ENCODE peak calls at places on chromosomes 12 and 14, in five cellular contexts. One of them, this sample, is unnamed.
A peak's percentile ranks its signal among the peaks of the same experiment; 100 is the strongest.

GRCh38 chr14:29376251-29376650 is 551.4 kb downstream of the PRKD1 start:
- DNase-seq in H1: no peak
- DNase-seq in A549: no peak
- DNase-seq in HepG2: no peak
- DNase-seq in GM12878: no peak
- DNase-seq in this sample: no peak

GRCh38 chr12:80216890-80217559 is 117.7 kb downstream of the OTOGL start:
- DNase-seq in GM12878: peak; percentile 39
- DNase-seq in HepG2: no peak
- DNase-seq in A549: no peak
- DNase-seq in H1: no peak
- DNase-seq in this sample: no peak

GRCh38 chr14:79467837-79468236 is 743.5 kb downstream of the DIO2 start:
- DNase-seq in A549: no peak
- DNase-seq in GM12878: no peak
- DNase-seq in H1: no peak
- DNase-seq in HepG2: no peak
- DNase-seq in this sample: no peak

GRCh38 chr12:132199526-132200319 is 55.5 kb downstream of the NOC4L start:
- DNase-seq in A549: no peak
- DNase-seq in GM12878: no peak
- DNase-seq in H1: no peak
- DNase-seq in HepG2: no peak
- DNase-seq in this sample: no peak

GRCh38 chr12:49019435-49020317 is 1.1 kb upstream of the PRKAG1 start:
- DNase-seq in H1: no peak
- DNase-seq in HepG2: peak; percentile 39
- DNase-seq in A549: peak; percentile 92
- DNase-seq in GM12878: no peak
- DNase-seq in this sample: peak; percentile 67

GRCh38 chr14:59013672-59014298 is 174.7 kb upstream of the DAAM1 start:
- DNase-seq in HepG2: peak; percentile 66
- DNase-seq in GM12878: no peak
- DNase-seq in H1: no peak
- DNase-seq in A549: no peak
- DNase-seq in this sample: no peak

GRCh38 chr14:52835122-52835903 is 43.9 kb upstream of the GNPNAT1 start:
- DNase-seq in GM12878: no peak
- DNase-seq in A549: peak; percentile 66
- DNase-seq in H1: no peak
- DNase-seq in HepG2: no peak
- DNase-seq in this sample: no peak

GRCh38 chr14:105933238-105933637 is 406.9 kb downstream of the TMEM121 start:
- DNase-seq in H1: no peak
- DNase-seq in GM12878: no peak
- DNase-seq in A549: no peak
- DNase-seq in HepG2: no peak
- DNase-seq in this sample: no peak

GRCh38 chr12:111643428-111643826 is 42.3 kb downstream of the BRAP start:
- DNase-seq in H1: no peak
- DNase-seq in HepG2: no peak
- DNase-seq in GM12878: no peak
- DNase-seq in A549: no peak
- DNase-seq in this sample: no peak

GRCh38 chr14:88831285-88831684 is 6.8 kb downstream of the TTC8 start:
- DNase-seq in GM12878: no peak
- DNase-seq in HepG2: no peak
- DNase-seq in A549: no peak
- DNase-seq in H1: no peak
- DNase-seq in this sample: no peak

GRCh38 chr12:127819066-127819465 is 447.9 kb upstream of the TMEM132C start:
- DNase-seq in HepG2: no peak
- DNase-seq in GM12878: no peak
- DNase-seq in H1: no peak
- DNase-seq in A549: no peak
- DNase-seq in this sample: no peak

GRCh38 chr12:54390176-54390667 is 5.7 kb upstream of the ZNF385A start:
- DNase-seq in GM12878: no peak
- DNase-seq in HepG2: no peak
- DNase-seq in A549: no peak
- DNase-seq in H1: no peak
- DNase-seq in this sample: peak; percentile 74

GRCh38 chr14:104108570-104109060 is 23.1 kb downstream of the ASPG start:
- DNase-seq in H1: no peak
- DNase-seq in HepG2: no peak
- DNase-seq in GM12878: no peak
- DNase-seq in A549: no peak
- DNase-seq in this sample: no peak

GRCh38 chr12:103821773-103822172 is 19.3 kb downstream of the NT5DC3 start:
- DNase-seq in HepG2: no peak
- DNase-seq in GM12878: no peak
- DNase-seq in H1: no peak
- DNase-seq in A549: no peak
- DNase-seq in this sample: no peak

GRCh38 chr12:103824290-103824689 is 16.7 kb downstream of the NT5DC3 start:
- DNase-seq in HepG2: no peak
- DNase-seq in GM12878: no peak
- DNase-seq in A549: no peak
- DNase-seq in H1: no peak
- DNase-seq in this sample: no peak

GRCh38 chr12:103827800-103828440 is 13.1 kb downstream of the NT5DC3 start:
- DNase-seq in A549: no peak
- DNase-seq in GM12878: no peak
- DNase-seq in HepG2: no peak
- DNase-seq in H1: no peak
- DNase-seq in this sample: no peak

GRCh38 chr12:103823871-103824270 is 17.2 kb downstream of the NT5DC3 start:
- DNase-seq in HepG2: no peak
- DNase-seq in GM12878: no peak
- DNase-seq in H1: no peak
- DNase-seq in A549: no peak
- DNase-seq in this sample: no peak

GRCh38 chr12:103824845-103825244 is 16.2 kb downstream of the NT5DC3 start:
- DNase-seq in GM12878: no peak
- DNase-seq in H1: no peak
- DNase-seq in HepG2: no peak
- DNase-seq in A549: no peak
- DNase-seq in this sample: no peak
- TF ChIP-seq HDAC2 in GM12878: no peak
- TF ChIP-seq HDAC2 in H1: no peak
- TF ChIP-seq HDAC2 in HepG2: no peak
- TF ChIP-seq HDAC2 in A549: no peak
- TF ChIP-seq HDAC2 in this sample: no peak

GRCh38 chr12:93197067-93197593 is 180.6 kb upstream of the NUDT4 start:
- DNase-seq in HepG2: no peak
- DNase-seq in GM12878: no peak
- DNase-seq in H1: no peak
- DNase-seq in A549: no peak
- DNase-seq in this sample: no peak
- TF ChIP-seq HDAC2 in HepG2: no peak
- TF ChIP-seq HDAC2 in GM12878: no peak
- TF ChIP-seq HDAC2 in H1: no peak
- TF ChIP-seq HDAC2 in A549: no peak
- TF ChIP-seq HDAC2 in this sample: no peak

GRCh38 chr12:75592086-75592485 is 80.7 kb upstream of the KRR1 start:
- DNase-seq in A549: no peak
- DNase-seq in GM12878: no peak
- DNase-seq in HepG2: no peak
- DNase-seq in H1: no peak
- DNase-seq in this sample: no peak
- TF ChIP-seq HDAC2 in A549: no peak
- TF ChIP-seq HDAC2 in GM12878: no peak
- TF ChIP-seq HDAC2 in HepG2: no peak
- TF ChIP-seq HDAC2 in H1: no peak
- TF ChIP-seq HDAC2 in this sample: no peak

DNA sequence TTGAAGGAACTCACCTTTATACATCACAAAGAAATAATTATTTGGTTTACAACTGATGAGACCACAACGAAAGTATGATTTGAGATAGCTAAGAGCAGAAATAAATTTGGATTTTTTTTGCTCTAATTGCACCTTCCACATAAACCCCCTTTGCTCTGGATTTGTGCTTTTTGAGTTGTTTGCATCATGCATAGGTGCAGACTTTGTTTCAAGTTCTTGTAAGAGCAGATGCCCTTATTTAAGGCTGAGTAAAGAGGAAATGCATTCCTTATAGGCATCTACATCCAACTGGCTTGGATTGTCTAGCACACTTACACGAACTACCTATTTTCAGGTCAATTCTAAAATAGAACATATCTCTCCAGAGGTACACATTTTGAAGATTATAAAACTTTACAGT is 6.6 kb upstream of the CCND2 start:
- DNase-seq in GM12878: no peak
- DNase-seq in A549: no peak
- DNase-seq in HepG2: no peak
- DNase-seq in H1: no peak
- DNase-seq in this sample: no peak
- TF ChIP-seq HDAC2 in GM12878: no peak
- TF ChIP-seq HDAC2 in A549: no peak
- TF ChIP-seq HDAC2 in HepG2: no peak
- TF ChIP-seq HDAC2 in H1: no peak
- TF ChIP-seq HDAC2 in this sample: no peak

GRCh38 chr14:72891666-72892102 is 2.2 kb downstream of the DPF3 start:
- DNase-seq in HepG2: no peak
- DNase-seq in GM12878: no peak
- DNase-seq in H1: no peak
- DNase-seq in A549: no peak
- DNase-seq in this sample: no peak
- TF ChIP-seq HDAC2 in HepG2: no peak
- TF ChIP-seq HDAC2 in GM12878: no peak
- TF ChIP-seq HDAC2 in H1: no peak
- TF ChIP-seq HDAC2 in A549: no peak
- TF ChIP-seq HDAC2 in this sample: no peak

DNA sequence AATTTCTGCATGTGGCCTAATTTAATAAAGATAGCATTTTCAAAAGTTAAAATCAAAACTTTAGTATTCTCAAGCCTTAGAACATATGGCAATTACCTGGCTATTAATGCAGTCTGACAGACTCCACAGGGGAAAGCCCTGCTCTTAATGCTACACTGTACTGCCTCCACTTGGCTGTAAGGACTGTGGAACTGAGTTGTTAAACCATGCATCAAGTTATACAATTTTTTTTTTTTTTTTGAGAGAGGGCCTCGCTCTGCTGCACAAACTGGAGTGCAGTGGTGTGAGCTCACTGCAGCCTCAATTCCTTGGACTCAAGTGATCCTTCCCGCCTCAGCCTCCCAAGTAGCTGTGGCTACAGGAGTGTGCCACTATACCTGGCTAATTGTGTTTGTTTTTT is 19.0 kb upstream of the NDUFA12 start:
- DNase-seq in GM12878: no peak
- DNase-seq in A549: no peak
- DNase-seq in H1: no peak
- DNase-seq in HepG2: no peak
- DNase-seq in this sample: no peak
- TF ChIP-seq HDAC2 in GM12878: no peak
- TF ChIP-seq HDAC2 in A549: no peak
- TF ChIP-seq HDAC2 in H1: no peak
- TF ChIP-seq HDAC2 in HepG2: no peak
- TF ChIP-seq HDAC2 in this sample: no peak

DNA sequence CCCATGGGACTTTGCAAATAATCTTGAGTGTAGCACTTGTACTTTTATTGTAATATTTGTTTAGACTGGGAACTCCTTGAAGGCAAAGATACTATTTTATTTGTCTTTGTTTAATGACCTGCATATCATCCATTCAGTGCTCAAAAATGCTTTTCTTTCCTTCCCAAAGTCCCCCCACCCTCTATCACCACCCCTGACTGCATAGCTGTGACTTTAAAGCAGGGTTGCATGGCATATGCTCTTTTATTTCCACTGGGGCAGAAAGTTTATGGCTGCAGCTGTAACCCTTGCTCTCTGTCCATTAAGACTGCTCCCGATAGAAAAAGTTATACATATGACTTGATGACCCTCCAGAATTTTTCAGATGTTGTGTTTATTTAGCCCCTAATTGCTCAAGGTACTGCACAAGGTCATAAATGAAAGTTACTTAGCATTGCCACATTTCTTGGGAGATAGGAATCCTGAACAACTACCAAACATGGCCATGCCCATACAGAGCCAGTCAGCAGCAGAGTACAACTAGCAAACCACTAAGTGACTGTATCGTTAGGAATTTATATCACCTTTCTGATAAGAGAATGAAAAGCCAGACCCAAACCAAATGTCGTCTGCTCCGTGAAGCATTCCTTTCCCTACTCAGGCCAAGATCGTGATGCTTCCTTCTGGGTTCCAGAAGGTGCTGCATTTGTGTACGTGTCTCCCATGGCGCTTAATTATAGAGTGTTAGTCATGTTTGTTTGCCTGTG is 114.3 kb downstream of the DIP2B start:
- DNase-seq in H1: no peak
- DNase-seq in A549: no peak
- DNase-seq in HepG2: no peak
- DNase-seq in GM12878: no peak
- DNase-seq in this sample: no peak
- TF ChIP-seq HDAC2 in H1: no peak
- TF ChIP-seq HDAC2 in A549: no peak
- TF ChIP-seq HDAC2 in HepG2: no peak
- TF ChIP-seq HDAC2 in GM12878: no peak
- TF ChIP-seq HDAC2 in this sample: no peak

GRCh38 chr14:74984241-74985027 is 18.3 kb upstream of the EIF2B2 start:
- DNase-seq in H1: no peak
- DNase-seq in GM12878: no peak
- DNase-seq in A549: no peak
- DNase-seq in HepG2: no peak
- DNase-seq in this sample: no peak

GRCh38 chr14:74980746-74981661 is 21.7 kb upstream of the EIF2B2 start:
- DNase-seq in GM12878: no peak
- DNase-seq in HepG2: no peak
- DNase-seq in A549: no peak
- DNase-seq in H1: no peak
- DNase-seq in this sample: no peak

GRCh38 chr14:74983343-74983742 is 19.4 kb upstream of the EIF2B2 start:
- DNase-seq in H1: no peak
- DNase-seq in GM12878: no peak
- DNase-seq in HepG2: no peak
- DNase-seq in A549: no peak
- DNase-seq in this sample: no peak

GRCh38 chr14:74981833-74982232 is 20.9 kb upstream of the EIF2B2 start:
- DNase-seq in A549: no peak
- DNase-seq in H1: no peak
- DNase-seq in HepG2: no peak
- DNase-seq in GM12878: no peak
- DNase-seq in this sample: no peak

DNA sequence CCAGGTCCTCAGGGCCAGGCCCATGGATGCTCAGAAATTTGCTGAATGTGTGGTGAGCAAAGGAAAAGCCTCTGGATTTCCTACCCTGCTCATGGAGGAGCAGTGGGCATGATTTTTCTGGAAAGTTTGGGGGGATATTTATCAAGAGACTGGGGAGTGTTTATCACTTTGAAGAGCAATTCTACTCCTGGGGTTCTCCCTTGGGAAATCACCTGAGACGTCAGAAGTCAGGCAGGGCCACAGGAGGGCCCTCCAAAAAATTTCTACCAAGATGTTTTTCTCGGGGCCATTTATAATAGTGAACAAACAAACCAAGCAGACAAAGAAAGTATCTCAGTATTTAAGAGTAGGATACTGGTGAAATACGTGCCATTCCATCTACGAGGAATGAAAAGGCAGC is 20.1 kb upstream of the EIF2B2 start:
- DNase-seq in GM12878: no peak
- DNase-seq in HepG2: no peak
- DNase-seq in A549: no peak
- DNase-seq in H1: no peak
- DNase-seq in this sample: no peak
- TF ChIP-seq HDAC2 in GM12878: no peak
- TF ChIP-seq HDAC2 in HepG2: no peak
- TF ChIP-seq HDAC2 in A549: no peak
- TF ChIP-seq HDAC2 in H1: no peak
- TF ChIP-seq HDAC2 in this sample: no peak

This sample was measured in K562.